ENCODE peak calls at places on chromosomes 13 and 19, in eight cellular contexts. V, W, D, E, C, B, G and S are unnamed samples.

GRCh38 chr19:14632286-14632685 is 42.4 kb downstream of the ADGRE3 start:
- DNase-seq in C (peak; percentile 38), B (no peak), W (no peak), D (no peak), V (peak; percentile 17), E (no peak), G (peak; percentile 2), S (no peak)

GRCh38 chr19:35098413-35099049 is 17.1 kb upstream of the FXYD3 start:
- DNase-seq in G (no peak), E (no peak), W (no peak), B (no peak), V (no peak), D (no peak), C (no peak), S (no peak)

GRCh38 chr19:18014197-18014596 is 6.2 kb downstream of the ARRDC2 start:
- DNase-seq in V (no peak), G (no peak), W (no peak), C (no peak), D (no peak), B (peak; percentile 41), E (no peak), S (no peak)

GRCh38 chr19:31154021-31154420 is 195.2 kb downstream of the TSHZ3 start:
- DNase-seq in B (no peak), V (no peak), E (no peak), G (peak; percentile 77), C (peak; percentile 19), D (no peak), W (peak; percentile 76), S (no peak)

GRCh38 chr13:32883501-32883900 is 132.7 kb upstream of the KL start:
- DNase-seq in B (no peak), G (peak; percentile 85), W (no peak), D (no peak), V (no peak), C (no peak), E (no peak), S (no peak)

GRCh38 chr13:76798037-76798436 is 88.2 kb downstream of the KCTD12 start:
- DNase-seq in B (no peak), W (no peak), E (no peak), V (no peak), D (no peak), G (no peak), C (no peak), S (no peak)

GRCh38 chr13:48144413-48145035 is 49.6 kb upstream of the MED4 start:
- DNase-seq in D (no peak), G (no peak), B (no peak), W (no peak), C (no peak), E (no peak), V (no peak), S (no peak)

GRCh38 chr19:49491030-49491803 is 3.8 kb downstream of the RPL13A start:
- DNase-seq in B (no peak), E (no peak), G (no peak), C (no peak), D (no peak), W (no peak), V (no peak), S (no peak)

GRCh38 chr13:45206340-45206739 is 5.5 kb upstream of the KCTD4 start:
- DNase-seq in V (no peak), C (peak; percentile 52), W (no peak), E (no peak), D (no peak), G (peak; percentile 88), B (no peak), S (no peak)

GRCh38 chr13:84737671-84738070 is 855.4 kb upstream of the SLITRK1 start:
- DNase-seq in C (no peak), E (no peak), G (no peak), V (no peak), W (no peak), B (no peak), D (no peak), S (no peak)

GRCh38 chr13:36353001-36353400 is 6.8 kb upstream of the SPART start:
- DNase-seq in B (no peak), V (no peak), E (no peak), W (no peak), D (no peak), C (no peak), G (peak; percentile 61), S (no peak)

GRCh38 chr19:801030-801860 is 4.0 kb downstream of the PTBP1 start:
- DNase-seq in W (no peak), B (no peak), G (peak; percentile 83), E (no peak), C (no peak), D (no peak), V (no peak), S (peak; percentile 79)

GRCh38 chr13:21813110-21813509 is 142.2 kb downstream of the FGF9 start:
- DNase-seq in G (no peak), W (no peak), D (no peak), E (no peak), V (no peak), B (no peak), C (no peak), S (no peak)

GRCh38 chr13:75788494-75788991 is 152.4 kb downstream of the LMO7 start:
- DNase-seq in C (peak; percentile 20), G (no peak), W (no peak), B (no peak), D (no peak), E (no peak), V (no peak), S (peak; percentile 51)

GRCh38 chr13:30408319-30409101 is 13.8 kb upstream of the UBE2L5 start:
- DNase-seq in E (peak; percentile 87), C (no peak), D (peak; percentile 88), B (peak; percentile 84), G (peak; percentile 95), W (peak; percentile 99), V (peak; percentile 96), S (peak; percentile 95)

GRCh38 chr19:27746691-27747380 is 1466.1 kb downstream of the UQCRFS1 start:
- DNase-seq in V (peak; percentile 59), W (peak; percentile 77), C (no peak), B (no peak), E (no peak), G (peak; percentile 73), D (no peak), S (peak; percentile 20)

GRCh38 chr19:29999490-29999889 is 57.5 kb downstream of the URI1 start:
- DNase-seq in W (no peak), C (no peak), D (no peak), G (no peak), B (no peak), E (no peak), V (no peak), S (no peak)